ENCODE peak calls at places on chromosomes 4 and X, in seven cellular contexts. K is foreskin fibroblast, H is LoVo, E is NCI-H2171 treated with DMSO at 0.1 percent for 48 hours, N is epithelial cell of esophagus, I is AG09319, O is choroid plexus epithelial cell. S is an unnamed sample.

GRCh38 chr4:69360271-69360670 is 80.0 kb downstream of the UGT2B28 start:
- DNase-seq in K (no peak), H (no peak), E (no peak), I (no peak), N (no peak), O (no peak), S (no peak)

GRCh38 chr4:122541996-122542395 is 78.9 kb downstream of the IL21 start:
- DNase-seq in K (no peak), E (no peak), H (no peak), O (no peak), I (no peak), N (no peak), S (no peak)

GRCh38 chrX:85993539-85994197 is 53.7 kb downstream of the CHM start:
- DNase-seq in I (no peak), H (no peak), N (peak; percentile 23), K (peak; percentile 6), E (no peak), O (peak; percentile 19), S (no peak)

GRCh38 chrX:54076903-54077302 is 32.6 kb upstream of the PHF8 start:
- DNase-seq in I (no peak), K (peak; percentile 46), E (no peak), N (peak; percentile 84), O (peak; percentile 34), H (no peak), S (no peak)

GRCh38 chrX:134144231-134144630 is 92.8 kb upstream of the CCDC160 start:
- DNase-seq in K (no peak), E (peak; percentile 9), N (peak; percentile 11), O (peak; percentile 20), H (no peak), I (no peak), S (no peak)

GRCh38 chrX:21493226-21493850 is 119.1 kb downstream of the CNKSR2 start:
- DNase-seq in K (peak; percentile 33), E (peak; percentile 38), H (no peak), N (no peak), O (peak; percentile 72), I (no peak), S (no peak)

GRCh38 chrX:138057883-138058282 is 492.0 kb downstream of the ZIC3 start:
- DNase-seq in E (no peak), O (no peak), K (no peak), I (no peak), H (no peak), N (no peak), S (no peak)

GRCh38 chrX:10074241-10074941 is 82.4 kb upstream of the CLCN4 start:
- DNase-seq in I (no peak), H (no peak), K (no peak), E (peak; percentile 43), O (no peak), N (peak; percentile 93), S (no peak)

GRCh38 chr4:111773858-111774257 is 371.4 kb upstream of the FAM241A start:
- DNase-seq in I (no peak), H (peak; percentile 1), K (no peak), O (peak; percentile 13), E (no peak), N (peak; percentile 85), S (no peak)

GRCh38 chrX:21656587-21657317 is 1.4 kb downstream of the KLHL34 start:
- DNase-seq in K (no peak), I (no peak), O (no peak), N (no peak), E (no peak), H (no peak), S (no peak)

GRCh38 chr4:107685740-107686139 is 34.3 kb downstream of the PAPSS1 start:
- DNase-seq in H (no peak), N (peak; percentile 51), O (no peak), K (no peak), I (no peak), E (no peak), S (no peak)

GRCh38 chr4:78829296-78829695 is 53.1 kb downstream of the BMP2K start:
- DNase-seq in N (no peak), K (peak; percentile 1), H (no peak), I (no peak), E (no peak), O (peak; percentile 14), S (no peak)

GRCh38 chr4:60724623-60725022 is 475.5 kb upstream of the ADGRL3 start:
- DNase-seq in O (peak; percentile 86), E (no peak), I (no peak), K (peak; percentile 69), N (peak; percentile 76), H (no peak), S (no peak)

GRCh38 chr4:30716671-30717207 is 3.4 kb upstream of the PCDH7 start:
- DNase-seq in E (no peak), K (no peak), N (peak; percentile 33), H (no peak), I (no peak), O (peak; percentile 49), S (peak; percentile 50)

S was measured in HuH-7.5.